ENCODE peak calls at places on chromosomes 3 and 15, in seven cellular contexts. D is OCI-LY7, S is MM.1S, B is fibroblast of lung, M is small intestine, O is neuronal stem cell, A is ascending aorta. P is an unnamed sample. For H3K4me1, the result is how much of the 10 kb centered on the place peaks cover.

GRCh38 chr15:80418892-80419537 is 14.8 kb downstream of the ARNT2 start:
- DNase-seq in D (peak), S (peak), M (peak), B (peak), A (no peak), O (no peak), P (no peak)

GRCh38 chr3:52143616-52144015 is 10.6 kb downstream of the POC1A start:
- DNase-seq in B (no peak), M (no peak), D (no peak), S (no peak), A (no peak), O (no peak), P (no peak)

GRCh38 chr3:109275702-109276293 is 40.5 kb downstream of the DPPA2 start:
- DNase-seq in O (peak), A (no peak), M (peak), B (peak), S (peak), D (no peak), P (no peak)

GRCh38 chr15:38520035-38520434 is 44.6 kb downstream of the RASGRP1 start:
- DNase-seq in A (no peak), B (no peak), O (no peak), D (no peak), S (no peak), M (no peak), P (no peak)

GRCh38 chr3:113214917-113215595 is 3.7 kb downstream of the BOC start:
- DNase-seq in A (no peak), S (no peak), D (no peak), M (no peak), B (no peak), O (no peak), P (no peak)

GRCh38 chr3:175386630-175387029 is 527.5 kb downstream of the NAALADL2 start:
- DNase-seq in M (no peak), O (no peak), A (no peak), B (peak), D (no peak), S (no peak), P (no peak)

GRCh38 chr3:177776656-177777055 is 579.4 kb upstream of the TBL1XR1 start:
- DNase-seq in D (no peak), M (no peak), B (peak), O (no peak), S (no peak), A (no peak), P (no peak)

GRCh38 chr3:33581666-33582065 is 136.4 kb downstream of the CLASP2 start:
- DNase-seq in D (no peak), A (no peak), O (no peak), B (no peak), S (no peak), M (no peak), P (no peak)

GRCh38 chr3:187900961-187901755 is 155.9 kb upstream of the BCL6 start:
- DNase-seq in D (peak), O (no peak), A (no peak), B (no peak), M (no peak), S (no peak), P (no peak)
- H3K4me1 ChIP-seq in D (half or more), O (under half), A (under half), B (under half), M (under half), S (under half), P (under half)

GRCh38 chr3:188821998-188822397 is 349.8 kb upstream of the TPRG1 start:
- DNase-seq in A (no peak), D (no peak), S (no peak), M (no peak), O (no peak), B (no peak), P (no peak)
- H3K4me1 ChIP-seq in A (under half), D (under half), S (under half), M (under half), O (under half), B (under half), P (under half)

DNA sequence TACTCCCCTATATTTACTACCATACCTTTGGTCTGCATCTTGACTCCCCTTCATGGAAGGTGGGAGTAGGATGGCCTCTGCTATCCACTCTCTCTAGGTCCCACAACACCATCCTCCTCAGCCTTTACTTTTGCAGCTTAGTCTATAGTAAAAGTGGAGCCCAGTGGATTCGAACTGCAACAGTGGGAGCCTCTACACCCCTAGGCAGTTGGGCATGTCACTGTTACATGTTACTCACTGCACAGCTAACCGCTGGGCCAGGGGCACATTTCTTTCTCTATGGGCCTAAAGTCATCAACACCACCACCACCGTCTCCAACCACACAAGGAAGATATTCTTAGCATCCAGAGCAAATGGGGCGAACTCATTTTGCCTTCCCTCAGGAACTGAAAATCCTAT is 62.9 kb downstream of the KLF13 start:
- DNase-seq in S (no peak), A (no peak), B (no peak), M (no peak), O (no peak), D (no peak), P (no peak)
- H3K4me1 ChIP-seq in S (under half), A (under half), B (under half), M (under half), O (under half), D (under half), P (under half)

DNA sequence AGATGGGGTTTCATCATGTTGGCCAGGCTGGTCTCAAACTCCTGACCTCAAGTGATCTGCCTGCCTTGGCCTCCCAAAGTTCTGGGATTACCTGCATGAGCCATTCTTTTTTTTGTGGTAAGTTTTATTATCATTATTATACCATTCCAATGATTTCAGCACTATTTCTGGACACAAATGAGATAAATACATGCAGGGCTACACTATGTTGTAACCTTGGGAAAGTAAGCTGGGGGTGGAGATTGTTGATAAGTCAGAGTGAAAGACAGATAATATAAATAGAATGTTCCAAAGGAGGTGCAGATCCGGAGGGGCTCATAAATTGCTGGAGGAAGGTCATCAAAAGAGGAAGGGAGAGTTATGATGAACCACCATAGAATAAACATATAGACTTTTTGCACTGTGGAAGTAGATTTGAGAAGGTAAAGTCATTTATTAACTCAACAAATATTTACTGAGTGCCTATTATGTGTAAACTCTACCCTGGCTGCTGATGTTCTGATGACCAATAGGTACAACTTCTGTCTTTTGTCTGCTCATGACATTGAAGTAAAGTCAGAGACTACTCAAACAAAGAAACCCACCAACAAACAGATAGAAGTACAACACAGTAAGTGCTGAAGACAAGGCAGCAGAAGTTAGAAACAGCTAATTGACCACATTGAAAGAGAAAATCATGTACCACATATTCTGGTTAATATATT is 478.9 kb upstream of the GOLIM4 start:
- DNase-seq in M (no peak), A (no peak), D (no peak), B (no peak), O (no peak), S (no peak), P (no peak)
- H3K4me1 ChIP-seq in M (under half), A (under half), D (under half), B (under half), O (under half), S (under half), P (under half)

GRCh38 chr15:78263907-78264303 is 457 bp upstream of the DNAJA4 start:
- DNase-seq in S (no peak), O (no peak), A (no peak), M (peak), B (no peak), D (no peak), P (no peak)
- H3K4me1 ChIP-seq in S (under half), O (under half), A (under half), M (under half), B (under half), D (under half), P (under half)

GRCh38 chr3:42032693-42033349 is 58.3 kb upstream of the TRAK1 start:
- DNase-seq in M (no peak), D (no peak), A (peak), B (peak), O (peak), S (no peak), P (peak)

GRCh38 chr3:42033741-42034140 is 57.4 kb upstream of the TRAK1 start:
- DNase-seq in B (no peak), M (no peak), O (no peak), S (no peak), A (no peak), D (no peak), P (no peak)

GRCh38 chr3:42028474-42028873 is 62.7 kb upstream of the TRAK1 start:
- DNase-seq in S (no peak), D (no peak), A (no peak), M (no peak), B (no peak), O (no peak), P (no peak)

GRCh38 chr3:42035007-42035406 is 56.1 kb upstream of the TRAK1 start:
- DNase-seq in B (no peak), M (no peak), D (no peak), S (no peak), A (no peak), O (no peak), P (no peak)

GRCh38 chr3:42031808-42032475 is 59.2 kb upstream of the TRAK1 start:
- DNase-seq in A (no peak), S (no peak), M (no peak), B (no peak), O (no peak), D (no peak), P (no peak)
- H3K4me1 ChIP-seq in A (under half), S (under half), M (under half), B (under half), O (under half), D (under half), P (under half)

GRCh38 chr15:70091649-70092461 is 5.9 kb downstream of the TLE3 start:
- DNase-seq in M (peak), A (no peak), B (peak), O (no peak), D (no peak), S (no peak), P (no peak)
- H3K4me1 ChIP-seq in M (under half), A (under half), B (under half), O (half or more), D (under half), S (under half), P (under half)

GRCh38 chr15:69668049-69668705 is 215.6 kb downstream of the RPLP1 start:
- DNase-seq in O (no peak), B (no peak), M (no peak), A (peak), S (peak), D (peak), P (no peak)

GRCh38 chr15:69666441-69666882 is 213.8 kb downstream of the RPLP1 start:
- DNase-seq in O (no peak), M (no peak), S (no peak), A (no peak), B (peak), D (no peak), P (no peak)

GRCh38 chr15:69666921-69667811 is 214.5 kb downstream of the RPLP1 start:
- DNase-seq in A (no peak), S (peak), B (no peak), D (peak), M (no peak), O (no peak), P (no peak)

GRCh38 chr15:69665641-69666091 is 213.0 kb downstream of the RPLP1 start:
- DNase-seq in O (no peak), M (peak), A (no peak), B (no peak), D (no peak), S (no peak), P (no peak)

GRCh38 chr15:69668963-69669362 is 216.3 kb downstream of the RPLP1 start:
- DNase-seq in A (no peak), B (no peak), D (no peak), S (peak), O (no peak), M (peak), P (no peak)
- H3K4me1 ChIP-seq in A (under half), B (under half), D (under half), S (under half), O (under half), M (under half), P (under half)

GRCh38 chr3:39185326-39185958 is 7.0 kb downstream of the XIRP1 start:
- DNase-seq in M (no peak), O (no peak), S (no peak), D (no peak), A (no peak), B (no peak), P (no peak)
- H3K4me1 ChIP-seq in M (under half), O (under half), S (under half), D (under half), A (under half), B (under half), P (under half)

P was measured in thoracic aorta.